ENCODE peak calls at places on chromosomes 3 and 15, in four cellular contexts. A is HFF-Myc, B is AG04449, O is fibroblast of pulmonary artery. E is an unnamed sample.

GRCh38 chr3:94596141-94596540 is 533.3 kb downstream of the NSUN3 start:
- DNase-seq in A (no peak), B (no peak), O (no peak), E (no peak)

GRCh38 chr3:170792511-170792910 is 77.5 kb downstream of the RPL22L1 start:
- DNase-seq in B (no peak), O (peak; percentile 13), A (no peak), E (no peak)

GRCh38 chr15:68581725-68582124 is 2.9 kb downstream of the CORO2B start:
- DNase-seq in B (no peak), O (no peak), A (no peak), E (no peak)

GRCh38 chr3:71107926-71108325 is 475.6 kb downstream of the FOXP1 start:
- DNase-seq in O (peak; percentile 46), A (no peak), B (no peak), E (no peak)

GRCh38 chr3:14438262-14438661 is 35.9 kb downstream of the SLC6A6 start:
- DNase-seq in O (no peak), A (no peak), B (no peak), E (no peak)

GRCh38 chr3:188526057-188526456 is 372.1 kb downstream of the LPP start:
- DNase-seq in A (no peak), B (no peak), O (peak; percentile 55), E (no peak)

GRCh38 chr3:70090322-70090913 is 90.9 kb downstream of the SAMMSON start:
- DNase-seq in O (peak; percentile 40), B (no peak), A (no peak), E (no peak)

GRCh38 chr3:98580774-98581365 is 12.5 kb downstream of the CPOX start:
- DNase-seq in A (no peak), B (no peak), O (no peak), E (no peak)

GRCh38 chr15:99076555-99077308 is 28.1 kb upstream of the SYNM start:
- DNase-seq in B (peak; percentile 28), A (peak; percentile 80), O (peak; percentile 87), E (peak; percentile 21)

GRCh38 chr3:90241481-90241880 is 1134.1 kb downstream of the EPHA3 start:
- DNase-seq in A (no peak), O (no peak), B (no peak), E (no peak)

GRCh38 chr3:66615643-66616301 is 115.0 kb upstream of the LRIG1 start:
- DNase-seq in O (no peak), A (no peak), B (peak; percentile 42), E (no peak)

GRCh38 chr3:10334042-10334441 is 13.1 kb upstream of the SEC13 start:
- DNase-seq in O (no peak), B (no peak), A (no peak), E (no peak)

GRCh38 chr3:196323723-196324122 is 5.7 kb upstream of the DYNLT2B start:
- DNase-seq in O (peak; percentile 28), A (no peak), B (no peak), E (no peak)

GRCh38 chr15:57283774-57284508 is 92.4 kb upstream of the CGNL1 start:
- DNase-seq in B (no peak), A (no peak), O (peak; percentile 64), E (no peak)

GRCh38 chr3:123635220-123635619 is 50.4 kb upstream of the HACD2 start:
- DNase-seq in B (no peak), O (no peak), A (no peak), E (no peak)

GRCh38 chr3:52743721-52744120 is 27.0 kb downstream of the NEK4 start:
- DNase-seq in A (no peak), B (no peak), O (no peak), E (no peak)

GRCh38 chr3:52743152-52743551 is 27.6 kb downstream of the NEK4 start:
- DNase-seq in O (no peak), B (no peak), A (no peak), E (no peak)

GRCh38 chr3:52739725-52740124 is 31.0 kb downstream of the NEK4 start:
- DNase-seq in A (no peak), O (no peak), B (no peak), E (no peak)

DNA sequence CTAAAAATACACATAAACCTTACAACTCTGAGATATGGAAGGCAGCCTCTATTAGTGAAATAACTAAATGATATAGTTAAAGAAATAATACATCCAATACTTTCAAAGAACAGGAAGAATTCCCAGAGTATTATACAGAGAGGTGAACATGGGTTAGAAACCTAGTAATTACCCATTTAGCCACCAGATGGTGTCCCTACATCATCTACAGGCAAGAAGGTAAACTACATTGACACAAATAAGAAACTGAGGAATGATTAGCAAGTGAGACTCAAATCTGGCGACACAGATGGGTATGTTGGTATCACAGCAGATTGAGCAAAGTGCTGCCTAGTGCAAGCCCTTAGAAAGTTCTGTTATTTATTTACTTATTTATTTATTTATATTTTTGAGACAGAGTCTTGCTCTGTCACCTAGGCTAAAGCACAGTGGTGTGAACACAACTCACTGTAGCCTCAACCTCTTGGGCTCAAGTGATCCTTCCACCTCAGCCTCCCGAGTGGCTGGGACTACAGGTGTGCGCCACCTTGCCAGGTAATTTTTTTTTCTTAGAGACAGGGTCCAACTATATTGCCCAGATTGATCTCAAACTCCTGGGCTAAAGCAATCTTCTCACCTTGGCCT is 28.2 kb downstream of the NEK4 start:
- DNase-seq in O (peak; percentile 62), A (no peak), B (no peak), E (no peak)
- TF ChIP-seq CTCF in O (peak; percentile 71), A (peak; percentile 39), B (peak; percentile 52), E (peak; percentile 49)

DNA sequence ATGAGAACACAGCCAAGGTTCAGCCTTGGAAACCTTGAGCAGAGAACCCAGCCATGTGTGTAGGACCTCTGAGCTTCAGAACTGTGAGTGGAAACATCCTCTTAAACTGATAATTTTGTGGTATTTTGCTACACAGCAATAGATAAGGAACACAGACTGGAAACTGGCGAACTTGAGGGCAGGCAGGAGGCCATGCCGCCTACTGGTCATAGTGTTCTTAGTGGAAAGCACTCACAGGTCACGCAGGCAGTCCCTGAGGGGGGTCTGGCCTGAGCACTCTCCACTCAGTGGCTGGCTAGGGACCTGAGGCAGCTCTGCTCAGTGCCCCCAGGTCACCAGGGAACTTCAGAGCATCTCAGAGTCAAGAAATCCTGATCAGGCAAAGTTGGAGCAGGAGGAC is 9.7 kb upstream of the XIRP1 start:
- DNase-seq in O (peak; percentile 14), A (no peak), B (no peak), E (no peak)
- TF ChIP-seq CTCF in O (peak; percentile 15), A (no peak), B (no peak), E (no peak)

GRCh38 chr3:50805321-50805720 is 130.6 kb downstream of the DOCK3 start:
- DNase-seq in B (no peak), O (no peak), A (no peak), E (no peak)
- TF ChIP-seq CTCF in B (no peak), O (no peak), A (no peak), E (no peak)

DNA sequence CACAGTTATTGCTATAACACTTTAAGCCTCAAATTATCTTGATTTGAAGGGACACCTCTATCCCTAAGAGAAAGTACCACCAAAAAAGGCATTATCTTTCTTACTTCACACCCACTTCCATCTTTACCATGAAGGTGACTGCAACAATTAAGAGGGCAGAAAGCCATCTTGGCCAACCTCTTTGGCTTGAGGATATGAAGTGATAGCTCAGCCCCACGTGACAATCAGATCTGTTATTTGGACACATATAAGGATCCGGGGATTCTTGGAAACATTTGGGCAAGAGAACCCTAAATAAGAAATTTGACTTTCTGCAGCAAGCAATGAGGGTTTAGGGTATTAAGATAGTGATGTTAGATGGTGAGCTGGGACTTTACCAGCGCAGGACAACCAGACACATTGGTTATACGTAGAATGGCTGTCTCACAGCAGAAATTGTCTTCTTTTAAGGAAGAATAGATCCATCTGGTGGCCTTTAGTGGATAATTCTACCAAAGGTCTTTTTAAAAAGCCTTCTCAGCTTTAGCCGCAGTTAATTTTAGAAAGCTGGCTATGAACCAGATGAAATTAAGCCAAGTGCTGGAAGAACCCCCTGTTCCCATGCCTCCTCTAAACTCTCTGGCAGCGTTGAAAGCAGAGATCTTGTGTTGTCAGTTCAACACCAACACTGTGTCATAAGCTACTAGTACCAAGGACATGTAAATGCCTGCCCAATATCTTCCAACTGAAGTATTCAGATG is 12.3 kb downstream of the HCLS1 start:
- DNase-seq in A (no peak), B (no peak), O (peak; percentile 47), E (no peak)
- TF ChIP-seq CTCF in A (no peak), B (no peak), O (no peak), E (no peak)

GRCh38 chr3:63364495-63364894 is 86.4 kb downstream of the SYNPR start:
- DNase-seq in O (peak; percentile 67), B (no peak), A (no peak), E (no peak)

GRCh38 chr3:63370094-63370493 is 92.0 kb downstream of the SYNPR start:
- DNase-seq in O (no peak), A (no peak), B (no peak), E (no peak)

DNA sequence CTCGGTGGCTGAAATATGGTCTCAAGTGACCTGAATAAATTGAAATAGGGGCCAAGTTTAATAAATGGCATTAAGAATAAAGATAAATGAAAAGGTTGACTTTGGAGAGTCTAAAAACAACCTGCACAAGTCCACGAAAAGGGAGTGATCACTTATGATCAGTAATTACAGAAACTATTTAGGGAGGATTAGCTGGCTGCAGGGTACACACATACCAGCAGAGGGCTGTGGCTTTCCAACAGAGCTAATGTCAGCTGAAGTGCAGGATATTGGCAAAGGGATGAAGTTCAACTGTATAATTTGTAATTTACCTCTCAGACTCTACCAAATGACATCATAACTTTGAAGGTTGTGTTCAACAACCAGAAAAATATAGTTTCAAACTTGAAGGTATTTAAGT is 86.8 kb downstream of the SYNPR start:
- DNase-seq in O (no peak), A (no peak), B (no peak), E (no peak)
- TF ChIP-seq CTCF in O (peak; percentile 14), A (peak; percentile 18), B (no peak), E (no peak)

GRCh38 chr3:60755094-60755493 is 496.2 kb downstream of the FHIT start:
- DNase-seq in O (no peak), B (no peak), A (no peak), E (no peak)
- TF ChIP-seq CTCF in O (no peak), B (no peak), A (no peak), E (no peak)